ENCODE peak calls at places on chromosomes 2 and 18, in eight cellular contexts. One of them, this sample, is unnamed.

GRCh38 chr2:100409975-100410647 is 7.4 kb downstream of the CHST10 start:
- DNase-seq in iris pigment epithelial cell: no peak
- DNase-seq in NCI-H1092 treated with DMSO at 0.1 percent for 48 hours: no peak
- DNase-seq in left cardiac atrium: no peak
- DNase-seq in activated CD8-positive, alpha-beta memory T cell treated with anti-CD3 and anti-CD28 coated beads for 4 hours: no peak
- DNase-seq in stimulated activated CD8-positive, alpha-beta memory T cell treated with anti-CD3 and anti-CD28 coated beads, Interleukin-15, amount 100 ng/mL, for 4 hours: no peak
- DNase-seq in HEK293T: no peak
- DNase-seq in foreskin fibroblast: no peak
- DNase-seq in this sample: no peak

GRCh38 chr2:215105607-215106354 is 32.6 kb downstream of the ABCA12 start:
- DNase-seq in iris pigment epithelial cell: peak; percentile 18
- DNase-seq in NCI-H1092 treated with DMSO at 0.1 percent for 48 hours: no peak
- DNase-seq in activated CD8-positive, alpha-beta memory T cell treated with anti-CD3 and anti-CD28 coated beads for 4 hours: no peak
- DNase-seq in left cardiac atrium: no peak
- DNase-seq in stimulated activated CD8-positive, alpha-beta memory T cell treated with anti-CD3 and anti-CD28 coated beads, Interleukin-15, amount 100 ng/mL, for 4 hours: no peak
- DNase-seq in HEK293T: no peak
- DNase-seq in foreskin fibroblast: peak; percentile 7
- DNase-seq in this sample: no peak

GRCh38 chr2:54332386-54332785 is 76.4 kb upstream of the TSPYL6 start:
- DNase-seq in foreskin fibroblast: peak; percentile 53
- DNase-seq in activated CD8-positive, alpha-beta memory T cell treated with anti-CD3 and anti-CD28 coated beads for 4 hours: no peak
- DNase-seq in iris pigment epithelial cell: peak; percentile 12
- DNase-seq in stimulated activated CD8-positive, alpha-beta memory T cell treated with anti-CD3 and anti-CD28 coated beads, Interleukin-15, amount 100 ng/mL, for 4 hours: no peak
- DNase-seq in NCI-H1092 treated with DMSO at 0.1 percent for 48 hours: no peak
- DNase-seq in left cardiac atrium: no peak
- DNase-seq in HEK293T: no peak
- DNase-seq in this sample: no peak

GRCh38 chr18:41059126-41059415 is 896.0 kb upstream of the PIK3C3 start:
- DNase-seq in NCI-H1092 treated with DMSO at 0.1 percent for 48 hours: no peak
- DNase-seq in iris pigment epithelial cell: no peak
- DNase-seq in left cardiac atrium: no peak
- DNase-seq in activated CD8-positive, alpha-beta memory T cell treated with anti-CD3 and anti-CD28 coated beads for 4 hours: no peak
- DNase-seq in foreskin fibroblast: no peak
- DNase-seq in HEK293T: no peak
- DNase-seq in stimulated activated CD8-positive, alpha-beta memory T cell treated with anti-CD3 and anti-CD28 coated beads, Interleukin-15, amount 100 ng/mL, for 4 hours: no peak
- DNase-seq in this sample: no peak

GRCh38 chr2:4775668-4776067 is 916.5 kb upstream of the SOX11 start:
- DNase-seq in iris pigment epithelial cell: no peak
- DNase-seq in foreskin fibroblast: no peak
- DNase-seq in HEK293T: no peak
- DNase-seq in stimulated activated CD8-positive, alpha-beta memory T cell treated with anti-CD3 and anti-CD28 coated beads, Interleukin-15, amount 100 ng/mL, for 4 hours: no peak
- DNase-seq in left cardiac atrium: no peak
- DNase-seq in NCI-H1092 treated with DMSO at 0.1 percent for 48 hours: no peak
- DNase-seq in activated CD8-positive, alpha-beta memory T cell treated with anti-CD3 and anti-CD28 coated beads for 4 hours: no peak
- DNase-seq in this sample: no peak

GRCh38 chr18:11784905-11785304 is 66.3 kb upstream of the CHMP1B start:
- DNase-seq in activated CD8-positive, alpha-beta memory T cell treated with anti-CD3 and anti-CD28 coated beads for 4 hours: no peak
- DNase-seq in NCI-H1092 treated with DMSO at 0.1 percent for 48 hours: no peak
- DNase-seq in foreskin fibroblast: no peak
- DNase-seq in iris pigment epithelial cell: no peak
- DNase-seq in stimulated activated CD8-positive, alpha-beta memory T cell treated with anti-CD3 and anti-CD28 coated beads, Interleukin-15, amount 100 ng/mL, for 4 hours: no peak
- DNase-seq in left cardiac atrium: no peak
- DNase-seq in HEK293T: no peak
- DNase-seq in this sample: no peak

GRCh38 chr18:58335821-58336220 is 291.8 kb downstream of the NEDD4L start:
- DNase-seq in iris pigment epithelial cell: no peak
- DNase-seq in activated CD8-positive, alpha-beta memory T cell treated with anti-CD3 and anti-CD28 coated beads for 4 hours: no peak
- DNase-seq in NCI-H1092 treated with DMSO at 0.1 percent for 48 hours: peak; percentile 36
- DNase-seq in stimulated activated CD8-positive, alpha-beta memory T cell treated with anti-CD3 and anti-CD28 coated beads, Interleukin-15, amount 100 ng/mL, for 4 hours: no peak
- DNase-seq in foreskin fibroblast: no peak
- DNase-seq in left cardiac atrium: no peak
- DNase-seq in HEK293T: no peak
- DNase-seq in this sample: no peak

GRCh38 chr2:218717262-218717661 is 6.6 kb downstream of the TTLL4 start:
- DNase-seq in iris pigment epithelial cell: peak; percentile 56
- DNase-seq in NCI-H1092 treated with DMSO at 0.1 percent for 48 hours: no peak
- DNase-seq in activated CD8-positive, alpha-beta memory T cell treated with anti-CD3 and anti-CD28 coated beads for 4 hours: no peak
- DNase-seq in left cardiac atrium: no peak
- DNase-seq in foreskin fibroblast: no peak
- DNase-seq in stimulated activated CD8-positive, alpha-beta memory T cell treated with anti-CD3 and anti-CD28 coated beads, Interleukin-15, amount 100 ng/mL, for 4 hours: no peak
- DNase-seq in HEK293T: no peak
- DNase-seq in this sample: no peak

GRCh38 chr2:241161646-241162281 is 11.5 kb downstream of the PPP1R7 start:
- DNase-seq in iris pigment epithelial cell: peak; percentile 85
- DNase-seq in foreskin fibroblast: peak; percentile 92
- DNase-seq in left cardiac atrium: peak; percentile 85
- DNase-seq in HEK293T: no peak
- DNase-seq in NCI-H1092 treated with DMSO at 0.1 percent for 48 hours: no peak
- DNase-seq in stimulated activated CD8-positive, alpha-beta memory T cell treated with anti-CD3 and anti-CD28 coated beads, Interleukin-15, amount 100 ng/mL, for 4 hours: no peak
- DNase-seq in activated CD8-positive, alpha-beta memory T cell treated with anti-CD3 and anti-CD28 coated beads for 4 hours: no peak
- DNase-seq in this sample: peak; percentile 89

GRCh38 chr2:120219291-120219690 is 3.9 kb downstream of the TMEM185B start:
- DNase-seq in left cardiac atrium: no peak
- DNase-seq in foreskin fibroblast: no peak
- DNase-seq in iris pigment epithelial cell: no peak
- DNase-seq in NCI-H1092 treated with DMSO at 0.1 percent for 48 hours: no peak
- DNase-seq in HEK293T: no peak
- DNase-seq in activated CD8-positive, alpha-beta memory T cell treated with anti-CD3 and anti-CD28 coated beads for 4 hours: no peak
- DNase-seq in stimulated activated CD8-positive, alpha-beta memory T cell treated with anti-CD3 and anti-CD28 coated beads, Interleukin-15, amount 100 ng/mL, for 4 hours: no peak
- DNase-seq in this sample: no peak

GRCh38 chr2:54657664-54658083 is 65.8 kb upstream of the EML6 start:
- DNase-seq in iris pigment epithelial cell: peak; percentile 54
- DNase-seq in stimulated activated CD8-positive, alpha-beta memory T cell treated with anti-CD3 and anti-CD28 coated beads, Interleukin-15, amount 100 ng/mL, for 4 hours: no peak
- DNase-seq in HEK293T: peak; percentile 58
- DNase-seq in left cardiac atrium: peak; percentile 65
- DNase-seq in activated CD8-positive, alpha-beta memory T cell treated with anti-CD3 and anti-CD28 coated beads for 4 hours: no peak
- DNase-seq in foreskin fibroblast: no peak
- DNase-seq in NCI-H1092 treated with DMSO at 0.1 percent for 48 hours: peak; percentile 29
- DNase-seq in this sample: peak; percentile 72

GRCh38 chr2:43059183-43059897 is 167.1 kb downstream of the ZFP36L2 start:
- DNase-seq in stimulated activated CD8-positive, alpha-beta memory T cell treated with anti-CD3 and anti-CD28 coated beads, Interleukin-15, amount 100 ng/mL, for 4 hours: peak; percentile 19
- DNase-seq in activated CD8-positive, alpha-beta memory T cell treated with anti-CD3 and anti-CD28 coated beads for 4 hours: no peak
- DNase-seq in foreskin fibroblast: peak; percentile 97
- DNase-seq in NCI-H1092 treated with DMSO at 0.1 percent for 48 hours: peak; percentile 75
- DNase-seq in iris pigment epithelial cell: peak; percentile 99
- DNase-seq in HEK293T: no peak
- DNase-seq in left cardiac atrium: peak; percentile 82
- DNase-seq in this sample: peak; percentile 64

GRCh38 chr2:8268172-8268783 is 413.6 kb upstream of the ID2 start:
- DNase-seq in NCI-H1092 treated with DMSO at 0.1 percent for 48 hours: no peak
- DNase-seq in iris pigment epithelial cell: no peak
- DNase-seq in left cardiac atrium: peak; percentile 57
- DNase-seq in activated CD8-positive, alpha-beta memory T cell treated with anti-CD3 and anti-CD28 coated beads for 4 hours: no peak
- DNase-seq in HEK293T: no peak
- DNase-seq in foreskin fibroblast: peak; percentile 22
- DNase-seq in stimulated activated CD8-positive, alpha-beta memory T cell treated with anti-CD3 and anti-CD28 coated beads, Interleukin-15, amount 100 ng/mL, for 4 hours: no peak
- DNase-seq in this sample: no peak

GRCh38 chr2:62573137-62573731 is 67.2 kb upstream of the TMEM17 start:
- DNase-seq in stimulated activated CD8-positive, alpha-beta memory T cell treated with anti-CD3 and anti-CD28 coated beads, Interleukin-15, amount 100 ng/mL, for 4 hours: no peak
- DNase-seq in iris pigment epithelial cell: peak; percentile 56
- DNase-seq in HEK293T: no peak
- DNase-seq in NCI-H1092 treated with DMSO at 0.1 percent for 48 hours: no peak
- DNase-seq in foreskin fibroblast: no peak
- DNase-seq in activated CD8-positive, alpha-beta memory T cell treated with anti-CD3 and anti-CD28 coated beads for 4 hours: no peak
- DNase-seq in left cardiac atrium: no peak
- DNase-seq in this sample: no peak

GRCh38 chr18:46497129-46497528 is 159.9 kb downstream of the LOXHD1 start:
- DNase-seq in foreskin fibroblast: no peak
- DNase-seq in HEK293T: peak; percentile 21
- DNase-seq in stimulated activated CD8-positive, alpha-beta memory T cell treated with anti-CD3 and anti-CD28 coated beads, Interleukin-15, amount 100 ng/mL, for 4 hours: no peak
- DNase-seq in NCI-H1092 treated with DMSO at 0.1 percent for 48 hours: no peak
- DNase-seq in activated CD8-positive, alpha-beta memory T cell treated with anti-CD3 and anti-CD28 coated beads for 4 hours: no peak
- DNase-seq in iris pigment epithelial cell: peak; percentile 6
- DNase-seq in left cardiac atrium: no peak
- DNase-seq in this sample: no peak

GRCh38 chr2:158072361-158072760 is 29.3 kb upstream of the UPP2 start:
- DNase-seq in HEK293T: no peak
- DNase-seq in NCI-H1092 treated with DMSO at 0.1 percent for 48 hours: no peak
- DNase-seq in iris pigment epithelial cell: no peak
- DNase-seq in activated CD8-positive, alpha-beta memory T cell treated with anti-CD3 and anti-CD28 coated beads for 4 hours: no peak
- DNase-seq in stimulated activated CD8-positive, alpha-beta memory T cell treated with anti-CD3 and anti-CD28 coated beads, Interleukin-15, amount 100 ng/mL, for 4 hours: no peak
- DNase-seq in foreskin fibroblast: no peak
- DNase-seq in left cardiac atrium: no peak
- DNase-seq in this sample: no peak

GRCh38 chr2:196271786-196272185 is 100.4 kb upstream of the STK17B start:
- DNase-seq in HEK293T: no peak
- DNase-seq in stimulated activated CD8-positive, alpha-beta memory T cell treated with anti-CD3 and anti-CD28 coated beads, Interleukin-15, amount 100 ng/mL, for 4 hours: no peak
- DNase-seq in iris pigment epithelial cell: no peak
- DNase-seq in NCI-H1092 treated with DMSO at 0.1 percent for 48 hours: no peak
- DNase-seq in foreskin fibroblast: no peak
- DNase-seq in activated CD8-positive, alpha-beta memory T cell treated with anti-CD3 and anti-CD28 coated beads for 4 hours: no peak
- DNase-seq in left cardiac atrium: no peak
- DNase-seq in this sample: no peak

GRCh38 chr18:3256693-3257626 is 5.0 kb upstream of the MYL12B start:
- DNase-seq in stimulated activated CD8-positive, alpha-beta memory T cell treated with anti-CD3 and anti-CD28 coated beads, Interleukin-15, amount 100 ng/mL, for 4 hours: no peak
- DNase-seq in left cardiac atrium: no peak
- DNase-seq in NCI-H1092 treated with DMSO at 0.1 percent for 48 hours: no peak
- DNase-seq in activated CD8-positive, alpha-beta memory T cell treated with anti-CD3 and anti-CD28 coated beads for 4 hours: no peak
- DNase-seq in foreskin fibroblast: no peak
- DNase-seq in iris pigment epithelial cell: peak; percentile 81
- DNase-seq in HEK293T: no peak
- DNase-seq in this sample: no peak

GRCh38 chr18:34991561-34991960 is 49.7 kb upstream of the MAPRE2 start:
- DNase-seq in HEK293T: no peak
- DNase-seq in left cardiac atrium: no peak
- DNase-seq in foreskin fibroblast: no peak
- DNase-seq in activated CD8-positive, alpha-beta memory T cell treated with anti-CD3 and anti-CD28 coated beads for 4 hours: no peak
- DNase-seq in NCI-H1092 treated with DMSO at 0.1 percent for 48 hours: no peak
- DNase-seq in iris pigment epithelial cell: no peak
- DNase-seq in stimulated activated CD8-positive, alpha-beta memory T cell treated with anti-CD3 and anti-CD28 coated beads, Interleukin-15, amount 100 ng/mL, for 4 hours: no peak
- DNase-seq in this sample: no peak

GRCh38 chr2:173881466-173881865 is 83.7 kb downstream of the SP3 start:
- DNase-seq in foreskin fibroblast: peak; percentile 18
- DNase-seq in HEK293T: no peak
- DNase-seq in left cardiac atrium: peak; percentile 32
- DNase-seq in iris pigment epithelial cell: peak; percentile 58
- DNase-seq in activated CD8-positive, alpha-beta memory T cell treated with anti-CD3 and anti-CD28 coated beads for 4 hours: no peak
- DNase-seq in stimulated activated CD8-positive, alpha-beta memory T cell treated with anti-CD3 and anti-CD28 coated beads, Interleukin-15, amount 100 ng/mL, for 4 hours: no peak
- DNase-seq in NCI-H1092 treated with DMSO at 0.1 percent for 48 hours: peak; percentile 50
- DNase-seq in this sample: no peak

GRCh38 chr2:216661639-216662375 is 28.6 kb downstream of the IGFBP2 start:
- DNase-seq in iris pigment epithelial cell: no peak
- DNase-seq in NCI-H1092 treated with DMSO at 0.1 percent for 48 hours: no peak
- DNase-seq in left cardiac atrium: no peak
- DNase-seq in activated CD8-positive, alpha-beta memory T cell treated with anti-CD3 and anti-CD28 coated beads for 4 hours: no peak
- DNase-seq in stimulated activated CD8-positive, alpha-beta memory T cell treated with anti-CD3 and anti-CD28 coated beads, Interleukin-15, amount 100 ng/mL, for 4 hours: no peak
- DNase-seq in foreskin fibroblast: no peak
- DNase-seq in HEK293T: no peak
- DNase-seq in this sample: no peak

GRCh38 chr2:111119004-111119846 is 1.5 kb upstream of the BCL2L11 start:
- DNase-seq in foreskin fibroblast: no peak
- DNase-seq in stimulated activated CD8-positive, alpha-beta memory T cell treated with anti-CD3 and anti-CD28 coated beads, Interleukin-15, amount 100 ng/mL, for 4 hours: no peak
- DNase-seq in NCI-H1092 treated with DMSO at 0.1 percent for 48 hours: no peak
- DNase-seq in iris pigment epithelial cell: peak; percentile 12
- DNase-seq in activated CD8-positive, alpha-beta memory T cell treated with anti-CD3 and anti-CD28 coated beads for 4 hours: no peak
- DNase-seq in HEK293T: no peak
- DNase-seq in left cardiac atrium: peak; percentile 29
- DNase-seq in this sample: peak; percentile 57

GRCh38 chr2:160379399-160379798 is 114.2 kb downstream of the RBMS1 start:
- DNase-seq in activated CD8-positive, alpha-beta memory T cell treated with anti-CD3 and anti-CD28 coated beads for 4 hours: no peak
- DNase-seq in iris pigment epithelial cell: peak; percentile 95
- DNase-seq in HEK293T: no peak
- DNase-seq in foreskin fibroblast: no peak
- DNase-seq in NCI-H1092 treated with DMSO at 0.1 percent for 48 hours: no peak
- DNase-seq in stimulated activated CD8-positive, alpha-beta memory T cell treated with anti-CD3 and anti-CD28 coated beads, Interleukin-15, amount 100 ng/mL, for 4 hours: no peak
- DNase-seq in left cardiac atrium: no peak
- DNase-seq in this sample: no peak

GRCh38 chr2:237695201-237695780 is 67.9 kb downstream of the LRRFIP1 start:
- DNase-seq in stimulated activated CD8-positive, alpha-beta memory T cell treated with anti-CD3 and anti-CD28 coated beads, Interleukin-15, amount 100 ng/mL, for 4 hours: no peak
- DNase-seq in NCI-H1092 treated with DMSO at 0.1 percent for 48 hours: no peak
- DNase-seq in foreskin fibroblast: peak; percentile 91
- DNase-seq in iris pigment epithelial cell: peak; percentile 94
- DNase-seq in left cardiac atrium: no peak
- DNase-seq in activated CD8-positive, alpha-beta memory T cell treated with anti-CD3 and anti-CD28 coated beads for 4 hours: no peak
- DNase-seq in HEK293T: no peak
- DNase-seq in this sample: no peak

GRCh38 chr18:40841473-40841872 is 1113.6 kb upstream of the PIK3C3 start:
- DNase-seq in iris pigment epithelial cell: peak; percentile 84
- DNase-seq in foreskin fibroblast: peak; percentile 28
- DNase-seq in stimulated activated CD8-positive, alpha-beta memory T cell treated with anti-CD3 and anti-CD28 coated beads, Interleukin-15, amount 100 ng/mL, for 4 hours: no peak
- DNase-seq in NCI-H1092 treated with DMSO at 0.1 percent for 48 hours: no peak
- DNase-seq in left cardiac atrium: no peak
- DNase-seq in HEK293T: no peak
- DNase-seq in activated CD8-positive, alpha-beta memory T cell treated with anti-CD3 and anti-CD28 coated beads for 4 hours: no peak
- DNase-seq in this sample: no peak

GRCh38 chr2:205837663-205838062 is 155.4 kb downstream of the NRP2 start:
- DNase-seq in HEK293T: no peak
- DNase-seq in activated CD8-positive, alpha-beta memory T cell treated with anti-CD3 and anti-CD28 coated beads for 4 hours: no peak
- DNase-seq in NCI-H1092 treated with DMSO at 0.1 percent for 48 hours: no peak
- DNase-seq in left cardiac atrium: no peak
- DNase-seq in iris pigment epithelial cell: no peak
- DNase-seq in foreskin fibroblast: no peak
- DNase-seq in stimulated activated CD8-positive, alpha-beta memory T cell treated with anti-CD3 and anti-CD28 coated beads, Interleukin-15, amount 100 ng/mL, for 4 hours: no peak
- DNase-seq in this sample: no peak

GRCh38 chr2:10897956-10898355 is 13.8 kb upstream of the KCNF1 start:
- DNase-seq in left cardiac atrium: no peak
- DNase-seq in activated CD8-positive, alpha-beta memory T cell treated with anti-CD3 and anti-CD28 coated beads for 4 hours: no peak
- DNase-seq in NCI-H1092 treated with DMSO at 0.1 percent for 48 hours: no peak
- DNase-seq in foreskin fibroblast: no peak
- DNase-seq in iris pigment epithelial cell: peak; percentile 17
- DNase-seq in stimulated activated CD8-positive, alpha-beta memory T cell treated with anti-CD3 and anti-CD28 coated beads, Interleukin-15, amount 100 ng/mL, for 4 hours: no peak
- DNase-seq in HEK293T: no peak
- DNase-seq in this sample: no peak

GRCh38 chr2:85888745-85889647 is at the start of gene ST3GAL5:
- DNase-seq in foreskin fibroblast: peak; percentile 79
- DNase-seq in iris pigment epithelial cell: peak; percentile 86
- DNase-seq in left cardiac atrium: peak; percentile 94
- DNase-seq in stimulated activated CD8-positive, alpha-beta memory T cell treated with anti-CD3 and anti-CD28 coated beads, Interleukin-15, amount 100 ng/mL, for 4 hours: peak; percentile 88
- DNase-seq in HEK293T: peak; percentile 94
- DNase-seq in activated CD8-positive, alpha-beta memory T cell treated with anti-CD3 and anti-CD28 coated beads for 4 hours: peak; percentile 94
- DNase-seq in NCI-H1092 treated with DMSO at 0.1 percent for 48 hours: peak; percentile 75
- DNase-seq in this sample: peak; percentile 96

GRCh38 chr2:235595420-235596010 is 101.7 kb downstream of the AGAP1 start:
- DNase-seq in iris pigment epithelial cell: peak; percentile 80
- DNase-seq in left cardiac atrium: peak; percentile 68
- DNase-seq in NCI-H1092 treated with DMSO at 0.1 percent for 48 hours: peak; percentile 41
- DNase-seq in HEK293T: peak; percentile 57
- DNase-seq in stimulated activated CD8-positive, alpha-beta memory T cell treated with anti-CD3 and anti-CD28 coated beads, Interleukin-15, amount 100 ng/mL, for 4 hours: no peak
- DNase-seq in activated CD8-positive, alpha-beta memory T cell treated with anti-CD3 and anti-CD28 coated beads for 4 hours: no peak
- DNase-seq in foreskin fibroblast: peak; percentile 71
- DNase-seq in this sample: peak; percentile 68

GRCh38 chr2:153606623-153607022 is 128.1 kb upstream of the RPRM start:
- DNase-seq in activated CD8-positive, alpha-beta memory T cell treated with anti-CD3 and anti-CD28 coated beads for 4 hours: no peak
- DNase-seq in NCI-H1092 treated with DMSO at 0.1 percent for 48 hours: no peak
- DNase-seq in stimulated activated CD8-positive, alpha-beta memory T cell treated with anti-CD3 and anti-CD28 coated beads, Interleukin-15, amount 100 ng/mL, for 4 hours: no peak
- DNase-seq in foreskin fibroblast: no peak
- DNase-seq in iris pigment epithelial cell: no peak
- DNase-seq in HEK293T: no peak
- DNase-seq in left cardiac atrium: no peak
- DNase-seq in this sample: no peak